ENCODE peak calls at places on chromosome 16, in six cellular contexts. J is esophagus squamous epithelium, D is IMR-90, H is H1, S is prostate gland, Y is uterus. F is an unnamed sample.

GRCh38 chr16:84625556-84625955 is 7.7 kb upstream of the COTL1 start:
- DNase-seq in H (no peak), J (no peak), Y (no peak), S (no peak), D (no peak), F (no peak)

GRCh38 chr16:3242709-3243108 is 7.8 kb upstream of the ZNF200 start:
- DNase-seq in J (no peak), H (no peak), S (no peak), D (no peak), Y (no peak), F (peak)

GRCh38 chr16:18801197-18801972 is at the start of gene ARL6IP1:
- DNase-seq in D (peak), J (peak), H (peak), S (peak), Y (peak), F (peak)

GRCh38 chr16:27189335-27189972 is 13.9 kb upstream of the KDM8 start:
- DNase-seq in S (no peak), H (no peak), J (no peak), Y (no peak), D (no peak), F (no peak)

GRCh38 chr16:53517851-53518250 is 14.8 kb upstream of the AKTIP start:
- DNase-seq in H (no peak), Y (no peak), J (no peak), D (no peak), S (no peak), F (no peak)

GRCh38 chr16:20023190-20023589 is 50.5 kb downstream of the GPR139 start:
- DNase-seq in J (no peak), S (no peak), D (peak), Y (no peak), H (no peak), F (no peak)

GRCh38 chr16:5003828-5004227 is 29.9 kb downstream of the NAGPA start:
- DNase-seq in J (no peak), H (no peak), D (no peak), Y (no peak), S (no peak), F (no peak)

GRCh38 chr16:57949595-57950238 is 21.2 kb downstream of the CNGB1 start:
- DNase-seq in H (no peak), Y (no peak), D (no peak), J (no peak), S (no peak), F (no peak)

GRCh38 chr16:60815033-60815432 is 1221.2 kb downstream of the CDH8 start:
- DNase-seq in S (no peak), Y (no peak), H (no peak), D (no peak), J (no peak), F (no peak)

GRCh38 chr16:19984136-19984535 is 89.6 kb downstream of the GPR139 start:
- DNase-seq in D (no peak), S (no peak), H (no peak), J (no peak), Y (no peak), F (no peak)

GRCh38 chr16:12255473-12255872 is 278.9 kb downstream of the SNX29 start:
- DNase-seq in D (peak), H (no peak), S (no peak), J (no peak), Y (no peak), F (no peak)

GRCh38 chr16:77307764-77308561 is 108.8 kb downstream of the SYCE1L start:
- DNase-seq in D (peak), Y (no peak), J (no peak), S (no peak), H (no peak), F (no peak)

GRCh38 chr16:57265850-57266530 is 18.5 kb downstream of the PLLP start:
- DNase-seq in D (no peak), S (peak), J (no peak), Y (no peak), H (no peak), F (peak)

GRCh38 chr16:76729525-76729924 is 452.3 kb downstream of the CNTNAP4 start:
- DNase-seq in J (no peak), H (no peak), Y (no peak), D (no peak), S (no peak), F (no peak)

GRCh38 chr16:10162981-10163380 is 19.2 kb downstream of the GRIN2A start:
- DNase-seq in Y (no peak), J (no peak), H (no peak), S (no peak), D (no peak), F (no peak)
- H3K4me3 ChIP-seq in Y (no peak), J (no peak), H (no peak), S (no peak), D (no peak), F (no peak)

GRCh38 chr16:67986949-67987348 is 6.7 kb upstream of the DPEP3 start:
- DNase-seq in Y (no peak), H (no peak), S (no peak), J (no peak), D (no peak), F (no peak)

GRCh38 chr16:67990018-67990386 is 9.3 kb downstream of the DPEP2 start:
- DNase-seq in Y (no peak), H (no peak), J (no peak), S (no peak), D (no peak), F (no peak)

GRCh38 chr16:67989322-67990017 is 9.2 kb upstream of the DPEP3 start:
- DNase-seq in D (no peak), S (no peak), H (no peak), Y (no peak), J (no peak), F (no peak)

GRCh38 chr16:67988675-67989074 is 8.4 kb upstream of the DPEP3 start:
- DNase-seq in Y (no peak), D (no peak), J (no peak), H (no peak), S (no peak), F (no peak)

DNA sequence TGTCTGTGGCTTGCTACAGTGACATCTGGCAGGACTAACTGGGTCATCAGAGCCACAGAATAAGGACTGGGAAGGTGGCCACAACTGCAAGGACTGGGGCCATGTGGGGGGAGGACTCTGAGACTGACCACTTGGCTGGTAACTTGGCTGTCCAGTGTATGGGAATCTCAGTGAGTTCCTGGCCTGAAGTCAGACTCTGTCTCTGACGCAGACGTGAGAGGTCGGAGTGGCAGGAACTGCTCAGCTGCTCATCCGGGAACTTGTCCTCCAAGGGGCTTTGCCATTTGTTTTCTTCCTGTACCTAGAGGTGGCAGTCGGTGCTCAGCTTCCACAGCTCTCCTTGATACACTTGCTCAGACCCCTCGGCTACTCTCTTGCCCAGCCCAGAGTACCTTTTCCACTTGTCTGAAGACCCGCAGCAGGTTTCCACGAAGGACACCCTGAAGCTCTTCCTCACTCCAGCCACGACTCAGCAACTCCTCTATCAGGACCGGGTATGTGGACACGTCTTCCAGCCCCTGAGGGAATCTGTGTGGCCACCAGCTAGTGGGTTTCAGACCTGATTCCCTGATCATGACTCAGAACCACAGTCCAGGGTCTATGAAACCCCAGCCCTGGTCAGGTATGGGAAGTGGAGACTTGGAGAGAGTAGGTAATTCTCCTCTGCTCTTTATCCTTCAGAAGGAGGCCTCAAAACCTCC is 7.3 kb upstream of the DPEP3 start:
- DNase-seq in H (no peak), D (no peak), J (no peak), S (no peak), Y (peak), F (no peak)
- TF ChIP-seq POLR2A in H (no peak), D (no peak), J (no peak), S (no peak), Y (no peak), F (no peak)

GRCh38 chr16:55628306-55628968 is 27.4 kb upstream of the SLC6A2 start:
- DNase-seq in H (no peak), D (no peak), J (no peak), S (no peak), Y (no peak), F (no peak)
- TF ChIP-seq CTCF in H (no peak), D (no peak), J (no peak), S (no peak), Y (no peak), F (no peak)

GRCh38 chr16:30377812-30378235 is 3.2 kb downstream of the MYL11 start:
- DNase-seq in J (peak), H (no peak), Y (peak), S (peak), D (peak), F (peak)
- H3K4me3 ChIP-seq in J (peak), H (peak), Y (peak), S (peak), D (peak), F (peak)

DNA sequence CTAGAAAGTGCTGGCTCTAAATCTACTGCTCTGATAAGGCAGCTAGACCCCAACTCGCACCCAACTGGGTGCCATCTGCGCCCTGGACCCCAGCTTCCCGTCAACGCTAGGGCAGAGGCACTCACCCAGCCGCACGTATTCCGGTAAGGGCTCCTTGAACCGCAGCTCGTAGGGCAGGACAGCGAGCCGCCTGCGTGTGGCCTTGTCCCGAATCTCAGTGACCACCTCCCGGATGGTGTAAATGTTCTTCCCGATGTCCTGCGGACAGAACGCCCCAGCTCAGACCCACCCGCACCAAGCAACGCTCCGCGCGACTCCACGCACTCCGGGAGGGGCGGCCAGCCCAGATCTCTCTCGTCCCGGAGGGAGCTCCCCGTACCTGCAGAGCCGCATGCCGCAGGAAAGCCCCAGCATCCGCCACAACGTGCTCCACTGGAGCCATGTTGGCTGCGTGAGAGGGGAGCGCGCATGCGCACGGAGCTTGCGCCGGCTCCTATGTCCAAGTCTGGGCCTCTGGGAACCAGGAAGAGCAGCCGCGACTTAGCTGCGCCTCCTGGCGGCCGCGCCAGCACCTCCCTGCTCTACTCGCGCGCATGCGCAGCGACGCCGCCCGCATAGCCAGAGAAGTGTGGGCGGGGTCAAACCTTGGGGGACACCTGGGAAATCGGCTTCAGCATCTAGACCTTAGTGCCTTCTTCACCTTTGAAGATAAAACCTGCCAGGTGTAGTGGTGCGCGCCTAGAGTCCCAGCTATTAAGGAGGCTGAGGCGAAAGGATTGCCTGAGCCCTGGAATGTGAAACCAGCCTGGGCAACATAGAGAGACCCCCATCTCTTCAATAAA is at the start of gene NOB1:
- DNase-seq in H (peak), J (peak), D (peak), Y (peak), S (peak), F (peak)
- TF ChIP-seq POLR2A in H (peak), J (no peak), D (peak), Y (peak), S (peak), F (no peak)

GRCh38 chr16:30533748-30534367 is 800 bp downstream of the ZNF747 start:
- DNase-seq in D (no peak), Y (no peak), J (no peak), S (no peak), H (no peak), F (no peak)

GRCh38 chr16:30535777-30536190 is 1.1 kb upstream of the ZNF747 start:
- DNase-seq in J (no peak), S (peak), Y (peak), H (peak), D (peak), F (peak)

GRCh38 chr16:30533146-30533522 is 1.5 kb downstream of the ZNF747 start:
- DNase-seq in H (no peak), S (no peak), Y (no peak), J (no peak), D (no peak), F (no peak)

GRCh38 chr16:30535106-30535776 is 583 bp upstream of the ZNF747 start:
- DNase-seq in D (no peak), H (peak), J (no peak), S (no peak), Y (no peak), F (no peak)

DNA sequence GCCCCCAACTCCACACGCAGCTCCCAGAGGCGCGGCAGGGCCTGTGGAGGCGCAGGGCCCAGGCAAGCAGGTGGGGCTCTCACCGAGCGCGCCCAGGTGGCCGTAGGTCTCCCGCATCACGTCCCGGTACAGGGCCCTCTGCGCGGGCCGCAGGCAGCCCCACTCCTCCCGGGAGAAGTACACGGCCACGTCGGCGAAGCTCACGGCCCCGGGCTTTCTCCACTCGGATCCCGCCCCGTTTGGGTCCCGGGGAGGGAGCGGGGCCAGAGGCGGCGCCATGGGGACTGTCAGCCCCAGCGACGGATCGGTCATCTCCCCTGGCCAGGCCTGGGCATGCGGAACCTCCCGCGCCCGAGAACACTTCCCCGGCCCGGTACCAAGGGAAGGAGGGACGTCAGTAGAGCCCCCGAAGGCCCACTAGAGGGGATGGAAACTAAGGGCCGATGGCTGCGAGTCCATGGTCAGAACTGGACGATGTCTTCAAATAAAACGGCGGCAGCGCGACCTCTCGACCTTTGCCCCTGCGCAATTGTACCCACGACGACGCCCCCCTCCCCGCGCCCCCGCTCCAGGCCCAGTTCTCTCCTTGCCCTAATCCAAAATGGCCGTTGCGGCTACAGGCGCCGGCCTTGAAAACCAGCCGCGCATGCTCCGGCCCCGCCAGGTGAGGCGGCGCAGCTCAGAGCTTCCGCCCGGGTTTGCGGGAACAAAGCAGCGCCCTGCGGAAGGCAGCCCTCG is at the start of gene ZNF747:
- DNase-seq in J (peak), H (peak), D (peak), S (peak), Y (peak), F (peak)
- TF ChIP-seq CTCF in J (no peak), H (no peak), D (no peak), S (no peak), Y (no peak), F (no peak)